ENCODE peak calls at places on chromosomes 1 and 21, in five cellular contexts. One of them, this sample, is unnamed.

GRCh38 chr1:214192825-214193643 is 87.9 kb upstream of the SMYD2 start:
- DNase-seq in fibroblast of lung: no peak
- DNase-seq in neuronal stem cell: peak; percentile 54
- DNase-seq in H1: no peak
- DNase-seq in GM23338: no peak
- DNase-seq in this sample: no peak

GRCh38 chr1:239126881-239127280 is 259.5 kb upstream of the CHRM3 start:
- DNase-seq in fibroblast of lung: peak; percentile 47
- DNase-seq in H1: no peak
- DNase-seq in neuronal stem cell: no peak
- DNase-seq in GM23338: no peak
- DNase-seq in this sample: no peak

GRCh38 chr1:178023181-178023618 is 53.3 kb upstream of the SEC16B start:
- DNase-seq in GM23338: no peak
- DNase-seq in H1: no peak
- DNase-seq in neuronal stem cell: no peak
- DNase-seq in fibroblast of lung: no peak
- DNase-seq in this sample: no peak

GRCh38 chr1:117150316-117150715 is 28.8 kb upstream of the TRIM45 start:
- DNase-seq in GM23338: no peak
- DNase-seq in fibroblast of lung: no peak
- DNase-seq in neuronal stem cell: no peak
- DNase-seq in H1: no peak
- DNase-seq in this sample: no peak

GRCh38 chr1:15007842-15008241 is 145.7 kb upstream of the TMEM51 start:
- DNase-seq in neuronal stem cell: no peak
- DNase-seq in H1: no peak
- DNase-seq in GM23338: no peak
- DNase-seq in fibroblast of lung: peak; percentile 10
- DNase-seq in this sample: no peak

GRCh38 chr1:17306407-17306806 is 1.6 kb upstream of the PADI4 start:
- DNase-seq in neuronal stem cell: no peak
- DNase-seq in fibroblast of lung: no peak
- DNase-seq in H1: no peak
- DNase-seq in GM23338: no peak
- DNase-seq in this sample: no peak

GRCh38 chr1:41381691-41382530 is 20.7 kb downstream of the FOXO6 start:
- DNase-seq in GM23338: peak; percentile 68
- DNase-seq in H1: no peak
- DNase-seq in fibroblast of lung: peak; percentile 25
- DNase-seq in neuronal stem cell: no peak
- DNase-seq in this sample: no peak

GRCh38 chr1:204289280-204289679 is 70.4 kb downstream of the PLEKHA6 start:
- DNase-seq in neuronal stem cell: no peak
- DNase-seq in GM23338: no peak
- DNase-seq in fibroblast of lung: no peak
- DNase-seq in H1: no peak
- DNase-seq in this sample: no peak

GRCh38 chr1:109161836-109162606 is 48.1 kb downstream of the ELAPOR1 start:
- DNase-seq in fibroblast of lung: peak; percentile 85
- DNase-seq in neuronal stem cell: no peak
- DNase-seq in GM23338: peak; percentile 39
- DNase-seq in H1: no peak
- DNase-seq in this sample: no peak

GRCh38 chr1:9960705-9961562 is 17.7 kb downstream of the NMNAT1 start:
- DNase-seq in neuronal stem cell: no peak
- DNase-seq in fibroblast of lung: peak; percentile 3
- DNase-seq in GM23338: peak; percentile 80
- DNase-seq in H1: no peak
- DNase-seq in this sample: peak; percentile 79

GRCh38 chr1:29669912-29670311 is 433.6 kb downstream of the PTPRU start:
- DNase-seq in fibroblast of lung: no peak
- DNase-seq in GM23338: no peak
- DNase-seq in neuronal stem cell: no peak
- DNase-seq in H1: no peak
- DNase-seq in this sample: no peak

GRCh38 chr1:94634977-94635416 is 93.4 kb upstream of the F3 start:
- DNase-seq in neuronal stem cell: no peak
- DNase-seq in fibroblast of lung: no peak
- DNase-seq in H1: no peak
- DNase-seq in GM23338: no peak
- DNase-seq in this sample: no peak

GRCh38 chr1:61184035-61184713 is 101.8 kb downstream of the NFIA start:
- DNase-seq in GM23338: no peak
- DNase-seq in fibroblast of lung: peak; percentile 89
- DNase-seq in neuronal stem cell: no peak
- DNase-seq in H1: no peak
- DNase-seq in this sample: no peak

GRCh38 chr1:50959303-50959912 is 659 bp downstream of the FAF1 start:
- DNase-seq in H1: no peak
- DNase-seq in neuronal stem cell: no peak
- DNase-seq in fibroblast of lung: peak; percentile 53
- DNase-seq in GM23338: peak; percentile 49
- DNase-seq in this sample: no peak

GRCh38 chr1:93722081-93723031 is 40.7 kb upstream of the BCAR3 start:
- DNase-seq in H1: no peak
- DNase-seq in fibroblast of lung: no peak
- DNase-seq in neuronal stem cell: peak; percentile 90
- DNase-seq in GM23338: peak; percentile 25
- DNase-seq in this sample: no peak

GRCh38 chr1:173190101-173190895 is 16.8 kb downstream of the TNFSF4 start:
- DNase-seq in H1: no peak
- DNase-seq in neuronal stem cell: no peak
- DNase-seq in GM23338: no peak
- DNase-seq in fibroblast of lung: peak; percentile 90
- DNase-seq in this sample: no peak

GRCh38 chr21:33230518-33231324 is 983 bp downstream of the IFNAR2 start:
- DNase-seq in GM23338: peak; percentile 86
- DNase-seq in H1: peak; percentile 38
- DNase-seq in fibroblast of lung: peak; percentile 71
- DNase-seq in neuronal stem cell: peak; percentile 56
- DNase-seq in this sample: peak; percentile 83

GRCh38 chr21:33229776-33230517 is at the start of gene IFNAR2:
- DNase-seq in GM23338: peak; percentile 90
- DNase-seq in H1: peak; percentile 27
- DNase-seq in neuronal stem cell: peak; percentile 76
- DNase-seq in fibroblast of lung: peak; percentile 55
- DNase-seq in this sample: peak; percentile 75

GRCh38 chr21:33232640-33233039 is 2.9 kb downstream of the IFNAR2 start:
- DNase-seq in neuronal stem cell: no peak
- DNase-seq in H1: no peak
- DNase-seq in fibroblast of lung: no peak
- DNase-seq in GM23338: no peak
- DNase-seq in this sample: no peak

GRCh38 chr21:33229099-33229775 is 501 bp upstream of the IFNAR2 start:
- DNase-seq in fibroblast of lung: no peak
- DNase-seq in neuronal stem cell: no peak
- DNase-seq in H1: no peak
- DNase-seq in GM23338: peak; percentile 15
- DNase-seq in this sample: no peak

GRCh38 chr21:33231526-33231925 is 1.8 kb downstream of the IFNAR2 start:
- DNase-seq in H1: no peak
- DNase-seq in GM23338: no peak
- DNase-seq in neuronal stem cell: no peak
- DNase-seq in fibroblast of lung: no peak
- DNase-seq in this sample: no peak
- H3K4me3 ChIP-seq in H1: no peak overlapping the region
- H3K4me3 ChIP-seq in GM23338: peak overlapping the region; percentile 93
- H3K4me3 ChIP-seq in neuronal stem cell: peak overlapping the region; percentile 84
- H3K4me3 ChIP-seq in fibroblast of lung: no peak overlapping the region
- H3K4me3 ChIP-seq in this sample: peak overlapping the region; percentile 86

GRCh38 chr1:193355654-193356053 is 169.2 kb upstream of the B3GALT2 start:
- DNase-seq in neuronal stem cell: no peak
- DNase-seq in H1: no peak
- DNase-seq in fibroblast of lung: no peak
- DNase-seq in GM23338: no peak
- DNase-seq in this sample: no peak
- H3K4me2 ChIP-seq in neuronal stem cell: no peak overlapping the region
- H3K4me2 ChIP-seq in H1: no peak overlapping the region
- H3K4me2 ChIP-seq in fibroblast of lung: no peak overlapping the region
- H3K4me2 ChIP-seq in GM23338: no peak overlapping the region
- H3K4me2 ChIP-seq in this sample: no peak overlapping the region

GRCh38 chr1:18949689-18950414 is 6.6 kb downstream of the IFFO2 start:
- DNase-seq in fibroblast of lung: peak; percentile 72
- DNase-seq in H1: no peak
- DNase-seq in neuronal stem cell: no peak
- DNase-seq in GM23338: peak; percentile 72
- DNase-seq in this sample: no peak

GRCh38 chr1:18948913-18949688 is 7.4 kb downstream of the IFFO2 start:
- DNase-seq in GM23338: peak; percentile 24
- DNase-seq in neuronal stem cell: no peak
- DNase-seq in H1: no peak
- DNase-seq in fibroblast of lung: peak; percentile 91
- DNase-seq in this sample: no peak

GRCh38 chr1:18951818-18952391 is 4.6 kb downstream of the IFFO2 start:
- DNase-seq in GM23338: no peak
- DNase-seq in neuronal stem cell: no peak
- DNase-seq in fibroblast of lung: no peak
- DNase-seq in H1: no peak
- DNase-seq in this sample: no peak

GRCh38 chr1:18951416-18951815 is 5.1 kb downstream of the IFFO2 start:
- DNase-seq in neuronal stem cell: no peak
- DNase-seq in H1: no peak
- DNase-seq in GM23338: no peak
- DNase-seq in fibroblast of lung: no peak
- DNase-seq in this sample: peak; percentile 10

DNA sequence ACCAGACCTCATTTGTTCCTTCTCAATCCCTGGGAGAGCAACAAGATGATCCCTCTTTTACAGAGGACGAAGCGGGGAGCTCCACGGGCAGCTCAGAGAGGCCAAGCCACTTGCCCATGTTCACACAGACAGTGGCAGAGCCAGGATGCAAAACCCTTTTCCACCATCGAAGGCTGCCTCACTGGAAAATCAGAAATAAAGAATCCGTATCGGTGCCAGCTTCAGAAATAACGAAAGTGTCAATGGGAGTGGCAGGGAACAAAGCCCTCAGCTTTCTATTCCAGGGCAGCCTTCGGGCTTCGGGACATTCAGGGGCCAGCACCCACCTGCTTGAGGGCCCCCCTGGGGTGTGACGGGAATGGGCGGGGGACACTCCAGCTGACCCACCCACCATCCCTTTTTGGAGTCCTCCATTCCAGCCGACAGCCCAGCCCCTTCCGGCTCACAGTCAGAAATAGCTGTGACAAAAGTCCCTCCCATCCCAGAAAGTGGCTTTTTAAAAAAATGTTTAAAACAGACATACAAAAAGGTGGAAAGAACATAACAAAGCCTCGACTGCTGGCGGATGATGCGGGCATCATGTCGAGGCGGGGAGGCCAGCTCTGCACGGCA is 6.0 kb downstream of the IFFO2 start:
- DNase-seq in GM23338: no peak
- DNase-seq in neuronal stem cell: no peak
- DNase-seq in H1: no peak
- DNase-seq in fibroblast of lung: no peak
- DNase-seq in this sample: no peak
- H3K4me1 ChIP-seq in GM23338: peaks cover 37% of the 10 kb centered on the region
- H3K4me1 ChIP-seq in neuronal stem cell: peaks cover 26% of the 10 kb centered on the region
- H3K4me1 ChIP-seq in H1: peaks cover 18% of the 10 kb centered on the region
- H3K4me1 ChIP-seq in fibroblast of lung: peaks cover 47% of the 10 kb centered on the region
- H3K4me1 ChIP-seq in this sample: peaks cover 10% of the 10 kb centered on the region

DNA sequence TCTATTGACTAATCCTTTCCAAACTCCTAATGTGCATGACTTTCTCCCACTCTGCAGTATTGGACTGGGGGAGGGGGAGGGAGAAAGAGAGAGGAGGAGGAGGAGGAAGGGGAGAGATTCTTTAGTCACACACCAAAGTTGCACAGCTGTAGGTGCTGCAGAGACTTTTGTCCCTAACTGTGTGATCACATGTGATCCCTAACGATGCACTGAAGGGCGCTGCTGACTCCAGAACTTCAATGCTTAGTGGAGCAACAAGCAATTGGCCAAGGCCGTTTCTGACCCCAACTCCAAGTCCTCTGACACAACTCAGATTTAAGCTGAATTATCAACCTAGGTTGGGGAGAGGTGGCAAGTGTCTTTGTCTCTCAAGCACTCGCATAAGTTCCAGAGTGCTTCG is 191.7 kb downstream of the HUNK start:
- DNase-seq in fibroblast of lung: no peak
- DNase-seq in neuronal stem cell: no peak
- DNase-seq in GM23338: no peak
- DNase-seq in H1: no peak
- DNase-seq in this sample: no peak
- H3K4me3 ChIP-seq in fibroblast of lung: no peak overlapping the region
- H3K4me3 ChIP-seq in neuronal stem cell: no peak overlapping the region
- H3K4me3 ChIP-seq in GM23338: no peak overlapping the region
- H3K4me3 ChIP-seq in H1: no peak overlapping the region
- H3K4me3 ChIP-seq in this sample: no peak overlapping the region

GRCh38 chr1:92482665-92483441 is 3.9 kb downstream of the GFI1 start:
- DNase-seq in fibroblast of lung: no peak
- DNase-seq in GM23338: peak; percentile 62
- DNase-seq in neuronal stem cell: peak; percentile 37
- DNase-seq in H1: no peak
- DNase-seq in this sample: no peak

GRCh38 chr1:92483442-92484170 is 3.1 kb downstream of the GFI1 start:
- DNase-seq in neuronal stem cell: peak; percentile 44
- DNase-seq in H1: no peak
- DNase-seq in GM23338: peak; percentile 79
- DNase-seq in fibroblast of lung: no peak
- DNase-seq in this sample: no peak

GRCh38 chr1:92481598-92482403 is 4.9 kb downstream of the GFI1 start:
- DNase-seq in GM23338: peak; percentile 43
- DNase-seq in H1: no peak
- DNase-seq in fibroblast of lung: no peak
- DNase-seq in neuronal stem cell: peak; percentile 37
- DNase-seq in this sample: no peak

GRCh38 chr1:92480813-92481597 is 5.7 kb downstream of the GFI1 start:
- DNase-seq in neuronal stem cell: peak; percentile 35
- DNase-seq in H1: no peak
- DNase-seq in GM23338: peak; percentile 59
- DNase-seq in fibroblast of lung: no peak
- DNase-seq in this sample: no peak

GRCh38 chr1:92482404-92482664 is 4.4 kb downstream of the GFI1 start:
- DNase-seq in GM23338: no peak
- DNase-seq in H1: no peak
- DNase-seq in fibroblast of lung: no peak
- DNase-seq in neuronal stem cell: peak; percentile 45
- DNase-seq in this sample: no peak
- H3K4me2 ChIP-seq in GM23338: peak overlapping the region; percentile 97
- H3K4me2 ChIP-seq in H1: peak overlapping the region; percentile 97
- H3K4me2 ChIP-seq in fibroblast of lung: peak overlapping the region; percentile 79
- H3K4me2 ChIP-seq in neuronal stem cell: peak overlapping the region; percentile 31
- H3K4me2 ChIP-seq in this sample: peak overlapping the region; percentile 98

This sample was measured in OCI-LY7.